ENCODE peak calls at places on chromosomes 12 and 14, in four cellular contexts. Z is mesenchymal stem cell, A is neuronal stem cell, I is K562. V is an unnamed sample.
A peak's percentile ranks its signal among the peaks of the same experiment; 100 is the strongest.

GRCh38 chr12:104056419-104056972 is 6.5 kb upstream of the GLT8D2 start:
- DNase-seq in I (no peak), Z (no peak), A (no peak), V (no peak)

GRCh38 chr12:64181504-64182291 is 40.4 kb downstream of the KICS2 start:
- DNase-seq in I (peak; percentile 17), A (peak; percentile 23), Z (peak; percentile 97), V (peak; percentile 87)

GRCh38 chr12:92538970-92539749 is 163.6 kb upstream of the PLEKHG7 start:
- DNase-seq in Z (peak; percentile 78), A (no peak), I (peak; percentile 55), V (peak; percentile 95)

GRCh38 chr14:74963705-74964271 is 8.4 kb upstream of the PGF start:
- DNase-seq in Z (no peak), A (no peak), I (no peak), V (no peak)

GRCh38 chr12:114895822-114896221 is 211.8 kb upstream of the TBX3 start:
- DNase-seq in A (no peak), I (no peak), Z (peak; percentile 72), V (no peak)

GRCh38 chr14:104510216-104510615 is 69.3 kb upstream of the C14orf180 start:
- DNase-seq in A (no peak), I (no peak), Z (no peak), V (no peak)

GRCh38 chr12:52541709-52542108 is 11.2 kb downstream of the KRT71 start:
- DNase-seq in A (no peak), Z (no peak), I (no peak), V (no peak)

GRCh38 chr12:4448943-4449861 is 3.6 kb upstream of the FGF6 start:
- DNase-seq in I (no peak), A (no peak), Z (no peak), V (no peak)

GRCh38 chr12:60101715-60102114 is 505.9 kb downstream of the SLC16A7 start:
- DNase-seq in Z (peak; percentile 11), A (no peak), I (no peak), V (no peak)

GRCh38 chr14:51677276-51677675 is 25.6 kb downstream of the FRMD6 start:
- DNase-seq in I (no peak), A (no peak), Z (peak; percentile 45), V (no peak)

GRCh38 chr14:34956906-34957305 is 25.9 kb upstream of the SRP54 start:
- DNase-seq in Z (no peak), I (no peak), A (no peak), V (no peak)

GRCh38 chr14:91753501-91754128 is 21.7 kb upstream of the CATSPERB start:
- DNase-seq in A (no peak), I (no peak), Z (no peak), V (no peak)

GRCh38 chr14:100433428-100433814 is 110.3 kb downstream of the SLC25A47 start:
- DNase-seq in Z (no peak), A (no peak), I (no peak), V (no peak)

GRCh38 chr12:123150273-123150803 is 552 bp downstream of the PITPNM2 start:
- DNase-seq in A (no peak), I (peak; percentile 42), Z (peak; percentile 20), V (no peak)

GRCh38 chr14:30751646-30752416 is 122.5 kb upstream of the COCH start:
- DNase-seq in Z (no peak), A (no peak), I (no peak), V (no peak)

GRCh38 chr14:51650721-51651387 is 856 bp upstream of the FRMD6 start:
- DNase-seq in Z (no peak), I (peak; percentile 8), A (peak; percentile 37), V (peak; percentile 29)

GRCh38 chr12:75814856-75815754 is 216.5 kb downstream of the PHLDA1 start:
- DNase-seq in Z (peak; percentile 97), A (no peak), I (peak; percentile 13), V (peak; percentile 95)

GRCh38 chr12:28033538-28033915 is 61.0 kb upstream of the PTHLH start:
- DNase-seq in A (no peak), Z (peak; percentile 18), I (no peak), V (no peak)

GRCh38 chr14:65528069-65528468 is 115.5 kb downstream of the FUT8 start:
- DNase-seq in Z (no peak), A (no peak), I (no peak), V (no peak)

GRCh38 chr14:56452989-56453388 is 126.6 kb upstream of the TMEM260 start:
- DNase-seq in Z (no peak), A (no peak), I (no peak), V (no peak)

GRCh38 chr12:95615735-95616134 is 64.5 kb upstream of the USP44 start:
- DNase-seq in Z (no peak), A (no peak), I (no peak), V (peak; percentile 93)

GRCh38 chr14:100682749-100683148 is 43.9 kb upstream of the DLK1 start:
- DNase-seq in Z (no peak), A (no peak), I (no peak), V (no peak)

GRCh38 chr14:66038214-66038977 is 447.8 kb upstream of the CCDC196 start:
- DNase-seq in Z (peak; percentile 85), A (no peak), I (no peak), V (no peak)

GRCh38 chr14:58737511-58737910 is 99.7 kb downstream of the DACT1 start:
- DNase-seq in A (no peak), I (no peak), Z (peak; percentile 45), V (no peak)
- H2AFZ ChIP-seq in A (no peak overlapping the region), I (no peak overlapping the region), Z (no peak overlapping the region), V (no peak overlapping the region)

DNA sequence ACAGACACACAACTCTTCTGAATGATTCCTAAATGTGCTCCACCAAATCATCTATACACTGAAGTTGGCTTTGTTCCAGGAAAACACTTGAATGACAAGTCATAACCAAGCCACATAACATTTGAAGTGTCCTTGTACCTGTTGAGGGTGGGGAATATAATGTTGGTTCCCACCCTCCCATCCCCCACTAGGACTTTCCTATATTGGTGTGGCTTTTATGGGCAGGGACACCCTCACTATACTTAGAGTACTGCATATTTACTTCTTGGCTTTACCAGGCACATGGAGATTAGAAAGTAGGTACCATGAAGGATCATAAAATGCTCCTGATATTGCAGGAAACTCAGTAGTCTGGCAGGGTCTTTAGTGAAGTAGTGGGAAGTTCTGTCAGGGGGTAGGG is 9.7 kb upstream of the BHLHE41 start:
- DNase-seq in Z (no peak), I (no peak), A (no peak), V (no peak)
- H2AFZ ChIP-seq in Z (no peak overlapping the region), I (no peak overlapping the region), A (no peak overlapping the region), V (no peak overlapping the region)

DNA sequence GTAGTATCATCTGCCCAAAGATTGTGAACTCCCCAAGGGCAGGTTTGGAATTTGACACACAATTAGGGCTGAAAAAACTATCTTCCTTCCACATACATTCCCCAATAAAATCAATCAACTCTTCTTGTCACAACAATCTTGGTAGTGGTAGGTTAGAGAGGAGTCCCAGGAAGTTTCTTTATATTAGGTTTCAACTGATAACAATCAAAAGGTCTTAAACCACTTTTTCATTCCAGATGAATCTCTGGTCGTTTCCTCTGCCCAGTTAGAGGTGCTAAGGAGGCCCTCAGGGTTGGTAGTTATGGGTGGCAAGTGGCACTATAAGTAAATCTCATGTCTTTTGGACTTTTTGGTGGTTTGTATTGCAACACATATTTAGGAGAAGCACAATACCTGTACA is 1.7 kb upstream of the SLC38A2 start:
- DNase-seq in Z (peak; percentile 10), A (no peak), I (no peak), V (no peak)
- H2AFZ ChIP-seq in Z (no peak overlapping the region), A (no peak overlapping the region), I (peak overlapping the region; percentile 97), V (no peak overlapping the region)

GRCh38 chr12:48285751-48286650 is 64.7 kb downstream of the ZNF641 start:
- DNase-seq in A (no peak), I (peak; percentile 8), Z (no peak), V (no peak)
- H2AFZ ChIP-seq in A (peak overlapping the region; percentile 87), I (peak overlapping the region; percentile 54), Z (no peak overlapping the region), V (no peak overlapping the region)

GRCh38 chr12:49535921-49536525 is 2.8 kb upstream of the KCNH3 start:
- DNase-seq in Z (no peak), A (no peak), I (no peak), V (no peak)

GRCh38 chr12:49536526-49537195 is 2.2 kb upstream of the KCNH3 start:
- DNase-seq in I (no peak), A (no peak), Z (no peak), V (no peak)

GRCh38 chr12:49537709-49538601 is 875 bp upstream of the KCNH3 start:
- DNase-seq in A (no peak), Z (no peak), I (peak; percentile 37), V (no peak)

GRCh38 chr12:49538740-49539403 is at the start of gene KCNH3:
- DNase-seq in I (peak; percentile 90), A (peak; percentile 70), Z (peak; percentile 64), V (peak; percentile 29)

DNA sequence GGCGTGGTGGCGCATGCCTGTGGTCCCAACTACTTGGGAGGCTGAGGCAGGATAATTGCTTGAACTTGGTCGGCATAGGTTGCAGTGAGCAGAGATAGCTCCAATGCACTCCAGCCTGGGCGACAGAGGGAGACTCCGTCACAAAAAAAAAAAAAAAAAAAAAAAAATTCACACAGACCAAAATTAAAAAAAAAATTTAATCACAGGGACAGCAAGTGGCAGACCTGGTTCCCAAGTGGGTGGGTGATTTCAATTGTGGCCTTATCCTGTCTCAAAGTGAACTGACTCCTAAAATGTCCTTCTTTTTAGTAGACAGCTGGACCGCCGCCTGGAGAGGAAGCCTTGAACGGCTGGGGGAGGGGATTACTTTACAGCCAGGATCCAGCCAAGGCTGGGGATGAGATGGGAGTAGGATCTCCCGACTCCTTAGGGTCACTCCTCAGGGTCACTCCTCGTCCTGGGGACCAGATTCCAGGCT is 1.6 kb upstream of the KCNH3 start:
- DNase-seq in Z (no peak), I (no peak), A (no peak), V (no peak)
- H2AFZ ChIP-seq in Z (no peak overlapping the region), I (peak overlapping the region; percentile 82), A (peak overlapping the region; percentile 88), V (no peak overlapping the region)

GRCh38 chr14:86541969-86542368 is 1012.0 kb downstream of the FLRT2 start:
- DNase-seq in A (no peak), Z (peak; percentile 72), I (no peak), V (no peak)
- H2AFZ ChIP-seq in A (no peak overlapping the region), Z (no peak overlapping the region), I (no peak overlapping the region), V (no peak overlapping the region)

V was measured in endothelial cell of umbilical vein.